ENCODE peak calls at places on chromosome 17, in five cellular contexts. P is non-pigmented ciliary epithelial cell; C is cardiac muscle cell; F is activated CD8-positive, alpha-beta T cell treated with anti-CD3 and anti-CD28 coated beads for 36 hours; T is H9. Q is an unnamed sample.

GRCh38 chr17:48596000-48596734 is 2.6 kb upstream of the HOXB5 start:
- DNase-seq in C (no peak), T (no peak), F (peak; percentile 59), P (no peak), Q (no peak)

GRCh38 chr17:74467221-74467951 is 952 bp downstream of the CD300A start:
- DNase-seq in T (peak; percentile 40), C (no peak), P (no peak), F (no peak), Q (no peak)

GRCh38 chr17:66308856-66309255 is 6.4 kb downstream of the PRKCA start:
- DNase-seq in P (no peak), C (no peak), T (no peak), F (no peak), Q (no peak)

GRCh38 chr17:57832711-57833596 is 16.9 kb downstream of the MRPS23 start:
- DNase-seq in P (no peak), F (peak; percentile 84), C (peak; percentile 82), T (peak; percentile 80), Q (peak; percentile 42)

GRCh38 chr17:57143341-57143740 is 58.3 kb downstream of the AKAP1 start:
- DNase-seq in F (no peak), P (no peak), T (no peak), C (no peak), Q (no peak)

GRCh38 chr17:50420419-50421112 is 5.5 kb upstream of the ACSF2 start:
- DNase-seq in P (no peak), F (no peak), C (peak; percentile 45), T (no peak), Q (no peak)

GRCh38 chr17:80663783-80664206 is 119.2 kb downstream of the RPTOR start:
- DNase-seq in P (no peak), T (no peak), F (peak; percentile 62), C (no peak), Q (no peak)

GRCh38 chr17:44464037-44464436 is 39.2 kb downstream of the GPATCH8 start:
- DNase-seq in T (no peak), C (peak; percentile 6), P (peak; percentile 11), F (no peak), Q (no peak)

GRCh38 chr17:66248285-66248684 is 19.1 kb upstream of the APOH start:
- DNase-seq in T (no peak), C (no peak), F (no peak), P (no peak), Q (no peak)

GRCh38 chr17:14270508-14270907 is 30.4 kb upstream of the HS3ST3B1 start:
- DNase-seq in C (no peak), P (no peak), F (no peak), T (peak; percentile 22), Q (no peak)

GRCh38 chr17:17516941-17517720 is 20.9 kb upstream of the RASD1 start:
- DNase-seq in T (no peak), F (peak; percentile 18), C (no peak), P (no peak), Q (no peak)

GRCh38 chr17:58741121-58741625 is 14.5 kb upstream of the PPM1E start:
- DNase-seq in P (peak; percentile 14), C (peak; percentile 37), F (no peak), T (no peak), Q (no peak)

GRCh38 chr17:3531266-3532101 is 26.1 kb downstream of the TRPV3 start:
- DNase-seq in C (no peak), T (peak; percentile 26), P (no peak), F (no peak), Q (no peak)

GRCh38 chr17:62757518-62757951 is 50.6 kb downstream of the MARCHF10 start:
- DNase-seq in P (no peak), T (peak; percentile 28), F (no peak), C (no peak), Q (no peak)

GRCh38 chr17:4607261-4607731 is 23.0 kb downstream of the SMTNL2 start:
- DNase-seq in F (no peak), C (peak; percentile 68), P (no peak), T (peak; percentile 33), Q (no peak)

GRCh38 chr17:30197416-30197815 is 38.1 kb downstream of the SLC6A4 start:
- DNase-seq in C (no peak), T (no peak), F (no peak), P (no peak), Q (no peak)

GRCh38 chr17:45896803-45897693 is 2.7 kb downstream of the MAPT start:
- DNase-seq in T (peak; percentile 73), F (no peak), C (no peak), P (no peak), Q (no peak)

GRCh38 chr17:73604476-73604875 is 39.8 kb downstream of the SDK2 start:
- DNase-seq in P (no peak), F (no peak), C (no peak), T (no peak), Q (no peak)

GRCh38 chr17:57256708-57257112 is 387 bp downstream of the MSI2 start:
- DNase-seq in P (no peak), F (peak; percentile 64), C (peak; percentile 29), T (no peak), Q (peak; percentile 19)

GRCh38 chr17:75289832-75290337 is 652 bp upstream of the SLC25A19 start:
- DNase-seq in F (peak; percentile 91), T (no peak), P (no peak), C (peak; percentile 68), Q (peak; percentile 48)

GRCh38 chr17:72407336-72408121 is 286.7 kb downstream of the SOX9 start:
- DNase-seq in P (peak; percentile 86), F (no peak), T (peak; percentile 66), C (peak; percentile 93), Q (no peak)

GRCh38 chr17:2904135-2904534 is 107.9 kb downstream of the RAP1GAP2 start:
- DNase-seq in P (no peak), F (no peak), T (peak; percentile 57), C (peak; percentile 26), Q (no peak)

GRCh38 chr17:57431415-57431814 is 175.1 kb downstream of the MSI2 start:
- DNase-seq in F (no peak), P (no peak), C (no peak), T (no peak), Q (no peak)

GRCh38 chr17:74987909-74988711 is 678 bp downstream of the CDR2L start:
- DNase-seq in P (peak; percentile 34), T (peak; percentile 83), F (peak; percentile 26), C (peak; percentile 70), Q (no peak)

GRCh38 chr17:82108038-82108998 is 10.3 kb upstream of the FASN start:
- DNase-seq in F (no peak), T (peak; percentile 39), C (no peak), P (no peak), Q (no peak)

GRCh38 chr17:57810740-57811632 is 38.9 kb downstream of the MRPS23 start:
- DNase-seq in P (no peak), T (peak; percentile 38), C (peak; percentile 82), F (no peak), Q (no peak)

GRCh38 chr17:49035470-49036269 is 38.5 kb downstream of the IGF2BP1 start:
- DNase-seq in C (peak; percentile 66), F (peak; percentile 63), T (peak; percentile 96), P (no peak), Q (no peak)

GRCh38 chr17:14582996-14583395 is 282.1 kb downstream of the HS3ST3B1 start:
- DNase-seq in T (no peak), P (no peak), C (no peak), F (no peak), Q (no peak)

GRCh38 chr17:35084987-35085386 is 21.5 kb upstream of the RFFL start:
- DNase-seq in F (no peak), T (no peak), C (no peak), P (no peak), Q (no peak)

GRCh38 chr17:61379457-61380216 is 20.0 kb upstream of the TBX2 start:
- DNase-seq in F (no peak), P (no peak), T (no peak), C (no peak), Q (no peak)

Q was measured in stimulated activated CD8-positive, alpha-beta memory T cell treated with anti-CD3 and anti-CD28 coated beads, Interleukin-4, amount 100 ng/mL, for 4 hours.